ENCODE peak calls at places on chromosomes 4 and X, in ten cellular contexts. Y is cardiac muscle cell; L is cerebellum; T is NCI-H1436; M is body of pancreas; O is stimulated activated CD4-positive, alpha-beta T cell treated with anti-CD3 and anti-CD28 coated beads, Interleukin-2, amount 100 ng/mL, for 24 hours; W is CD4-positive, alpha-beta T cell; I is sciatic nerve; X is A172; H is GM23248. P is an unnamed sample.

GRCh38 chr4:185841451-185841850 is 29.5 kb upstream of the SORBS2 start:
- DNase-seq in Y (no peak), L (no peak), T (no peak), M (peak), O (no peak), W (no peak), I (no peak), X (no peak), H (no peak), P (no peak)

GRCh38 chrX:106619797-106620196 is 8.0 kb downstream of the RADX start:
- DNase-seq in Y (peak), L (no peak), T (peak), M (no peak), O (no peak), W (no peak), I (no peak), X (no peak), H (peak), P (no peak)

GRCh38 chrX:9860826-9861225 is 74.6 kb downstream of the SHROOM2 start:
- DNase-seq in Y (no peak), L (no peak), T (no peak), M (no peak), O (no peak), W (no peak), I (no peak), X (no peak), H (no peak), P (no peak)

GRCh38 chr4:65924843-65925242 is 254.6 kb upstream of the EPHA5 start:
- DNase-seq in Y (no peak), L (no peak), T (no peak), M (no peak), O (no peak), W (no peak), I (no peak), X (no peak), H (no peak), P (no peak)

GRCh38 chr4:13162886-13163285 is 321.3 kb downstream of the RAB28 start:
- DNase-seq in Y (peak), L (no peak), T (no peak), M (no peak), O (no peak), W (no peak), I (no peak), X (no peak), H (no peak), P (no peak)

GRCh38 chr4:88110826-88111225 is 47.6 kb downstream of the ABCG2 start:
- DNase-seq in Y (no peak), L (no peak), T (no peak), M (no peak), O (no peak), W (no peak), I (no peak), X (no peak), H (no peak), P (no peak)

GRCh38 chr4:107133965-107134364 is 97.9 kb upstream of the DKK2 start:
- DNase-seq in Y (no peak), L (no peak), T (no peak), M (no peak), O (no peak), W (no peak), I (no peak), X (no peak), H (no peak), P (no peak)

GRCh38 chrX:809081-809480 is 178.5 kb downstream of the SHOX start:
- DNase-seq in Y (no peak), L (no peak), T (no peak), M (no peak), O (no peak), W (no peak), I (no peak), X (no peak), H (no peak), P (no peak)

GRCh38 chr4:99248714-99249113 is 29.7 kb upstream of the ADH6 start:
- DNase-seq in Y (no peak), L (no peak), T (no peak), M (no peak), O (no peak), W (no peak), I (no peak), X (no peak), H (peak), P (no peak)

GRCh38 chr4:127580891-127581290 is 51.9 kb upstream of the INTU start:
- DNase-seq in Y (no peak), L (no peak), T (no peak), M (no peak), O (no peak), W (no peak), I (no peak), X (no peak), H (no peak), P (no peak)

GRCh38 chrX:14235004-14235403 is 205.3 kb upstream of the GEMIN8 start:
- DNase-seq in Y (no peak), L (no peak), T (no peak), M (no peak), O (no peak), W (no peak), I (no peak), X (no peak), H (peak), P (no peak)

GRCh38 chr4:26459756-26460530 is 30.3 kb downstream of the CCKAR start:
- DNase-seq in Y (no peak), L (no peak), T (no peak), M (no peak), O (no peak), W (no peak), I (no peak), X (no peak), H (peak), P (no peak)

GRCh38 chr4:7195546-7196282 is 3.4 kb downstream of the SORCS2 start:
- DNase-seq in Y (no peak), L (no peak), T (no peak), M (no peak), O (no peak), W (no peak), I (no peak), X (no peak), H (peak), P (no peak)

GRCh38 chrX:119475389-119476101 is 7.3 kb downstream of the SLC25A5 start:
- DNase-seq in Y (no peak), L (no peak), T (no peak), M (no peak), O (no peak), W (no peak), I (no peak), X (no peak), H (peak), P (no peak)

GRCh38 chr4:182881928-182882327 is 35.3 kb downstream of the DCTD start:
- DNase-seq in Y (no peak), L (no peak), T (no peak), M (peak), O (no peak), W (no peak), I (peak), X (no peak), H (no peak), P (no peak)

GRCh38 chr4:110184124-110184790 is 14.2 kb downstream of the ELOVL6 start:
- DNase-seq in Y (no peak), L (no peak), T (no peak), M (no peak), O (no peak), W (no peak), I (no peak), X (peak), H (peak), P (no peak)

GRCh38 chrX:152907084-152907651 is 9.3 kb downstream of the ZNF185 start:
- DNase-seq in Y (peak), L (peak), T (no peak), M (no peak), O (no peak), W (no peak), I (no peak), X (no peak), H (peak), P (no peak)